ENCODE peak calls at places on chromosome 21, in five cellular contexts. M, R, C, P and G are unnamed samples. For H3K27me3, the result is how much of the 10 kb centered on the place peaks cover.

GRCh38 chr21:23644768-23645167 is 1962.5 kb downstream of the MRPL39 start:
- DNase-seq in R (no peak), P (no peak), C (no peak), M (no peak), G (no peak)

GRCh38 chr21:29730281-29730680 is 209.5 kb downstream of the GRIK1 start:
- DNase-seq in R (no peak), P (no peak), C (no peak), M (no peak), G (no peak)

GRCh38 chr21:26801524-26801923 is 43.7 kb downstream of the ADAMTS1 start:
- DNase-seq in C (no peak), M (no peak), P (no peak), R (peak), G (no peak)

GRCh38 chr21:38683222-38683621 is 122.5 kb upstream of the ETS2 start:
- DNase-seq in C (no peak), R (no peak), P (no peak), M (no peak), G (peak)

GRCh38 chr21:42624936-42625335 is 28.5 kb upstream of the PDE9A start:
- DNase-seq in P (no peak), M (no peak), C (no peak), R (no peak), G (no peak)

GRCh38 chr21:29217818-29218252 is 80.9 kb upstream of the BACH1 start:
- DNase-seq in R (peak), M (no peak), P (no peak), C (no peak), G (peak)

GRCh38 chr21:32954353-32954752 is 71.4 kb upstream of the OLIG2 start:
- DNase-seq in R (no peak), P (no peak), C (no peak), M (peak), G (no peak)

GRCh38 chr21:40696246-40696645 is 150.7 kb downstream of the DSCAM start:
- DNase-seq in P (no peak), M (no peak), C (no peak), R (no peak), G (peak)

GRCh38 chr21:18498428-18498827 is 94.8 kb upstream of the TMPRSS15 start:
- DNase-seq in C (no peak), P (no peak), M (no peak), R (no peak), G (no peak)
- TF ChIP-seq CTCF in C (no peak), P (no peak), M (no peak), R (no peak), G (no peak)

GRCh38 chr21:45454924-45455315 is 50.0 kb downstream of the COL18A1 start:
- DNase-seq in M (no peak), R (no peak), P (no peak), C (no peak), G (no peak)

GRCh38 chr21:45455321-45456013 is 50.5 kb downstream of the COL18A1 start:
- DNase-seq in R (peak), M (no peak), P (no peak), C (no peak), G (peak)

GRCh38 chr21:45457161-45457831 is 52.3 kb downstream of the COL18A1 start:
- DNase-seq in P (no peak), M (no peak), R (no peak), C (no peak), G (no peak)

GRCh38 chr21:45456836-45457160 is 51.8 kb downstream of the COL18A1 start:
- DNase-seq in M (no peak), C (no peak), R (no peak), P (no peak), G (no peak)

GRCh38 chr21:45456014-45456835 is 51.3 kb downstream of the COL18A1 start:
- DNase-seq in M (no peak), P (no peak), C (no peak), R (no peak), G (no peak)
- H3K4me3 ChIP-seq in M (no peak), P (peak), C (no peak), R (no peak), G (no peak)

GRCh38 chr21:25637846-25638245 is 1.2 kb upstream of the JAM2 start:
- DNase-seq in P (no peak), C (no peak), R (no peak), M (no peak), G (no peak)
- H3K27me3 ChIP-seq in P (under half), C (under half), R (under half), M (under half), G (under half)

GRCh38 chr21:37547615-37547975 is 181.0 kb downstream of the DYRK1A start:
- DNase-seq in P (no peak), C (no peak), M (no peak), R (no peak), G (no peak)

GRCh38 chr21:37548521-37548981 is 182.0 kb downstream of the DYRK1A start:
- DNase-seq in M (peak), R (no peak), P (no peak), C (no peak), G (no peak)

GRCh38 chr21:37546949-37547614 is 180.5 kb downstream of the DYRK1A start:
- DNase-seq in M (peak), R (no peak), P (no peak), C (no peak), G (no peak)

GRCh38 chr21:37542512-37542911 is 175.9 kb downstream of the DYRK1A start:
- DNase-seq in R (no peak), C (no peak), P (no peak), M (no peak), G (no peak)

DNA sequence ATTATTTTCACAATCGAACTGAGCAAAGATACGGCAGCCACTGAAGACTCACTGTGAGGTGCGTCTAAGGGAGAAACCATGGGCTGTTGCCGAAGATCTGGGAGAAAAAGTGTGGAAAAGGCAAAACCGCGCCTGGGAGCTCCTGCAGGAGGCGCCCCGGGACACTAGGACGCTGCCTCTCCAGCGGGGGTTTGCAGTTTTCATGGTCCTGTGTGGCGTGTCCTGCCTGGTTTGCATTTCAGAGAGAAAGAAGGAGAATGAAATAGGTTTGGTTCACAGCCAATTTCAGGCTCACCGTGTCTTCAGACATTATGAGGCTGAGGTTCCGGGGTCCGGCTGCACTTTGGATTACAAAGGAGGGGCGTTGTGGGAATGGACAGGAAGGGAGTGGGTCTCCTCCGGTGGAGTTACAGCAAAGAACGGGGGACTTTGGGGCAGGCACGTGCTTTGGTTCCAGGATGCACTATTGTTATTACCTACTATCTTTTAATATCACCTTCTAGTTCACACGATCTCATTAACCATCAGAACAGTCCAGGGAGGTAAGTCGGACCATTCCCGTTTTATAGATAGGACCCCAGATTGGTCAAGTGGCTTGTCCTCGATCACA is 179.8 kb downstream of the DYRK1A start:
- DNase-seq in R (no peak), M (peak), P (no peak), C (no peak), G (no peak)
- TF ChIP-seq CTCF in R (no peak), M (peak), P (no peak), C (no peak), G (no peak)

GRCh38 chr21:43832648-43833047 is 32.4 kb upstream of the AGPAT3 start:
- DNase-seq in M (no peak), C (no peak), P (no peak), R (no peak), G (no peak)

GRCh38 chr21:43832158-43832550 is 32.9 kb upstream of the AGPAT3 start:
- DNase-seq in P (no peak), M (no peak), C (no peak), R (no peak), G (no peak)

GRCh38 chr21:43827015-43827611 is 37.7 kb downstream of the RRP1 start:
- DNase-seq in C (no peak), M (no peak), R (peak), P (no peak), G (peak)

GRCh38 chr21:43829161-43829560 is 35.9 kb upstream of the AGPAT3 start:
- DNase-seq in M (no peak), P (no peak), C (no peak), R (no peak), G (no peak)

DNA sequence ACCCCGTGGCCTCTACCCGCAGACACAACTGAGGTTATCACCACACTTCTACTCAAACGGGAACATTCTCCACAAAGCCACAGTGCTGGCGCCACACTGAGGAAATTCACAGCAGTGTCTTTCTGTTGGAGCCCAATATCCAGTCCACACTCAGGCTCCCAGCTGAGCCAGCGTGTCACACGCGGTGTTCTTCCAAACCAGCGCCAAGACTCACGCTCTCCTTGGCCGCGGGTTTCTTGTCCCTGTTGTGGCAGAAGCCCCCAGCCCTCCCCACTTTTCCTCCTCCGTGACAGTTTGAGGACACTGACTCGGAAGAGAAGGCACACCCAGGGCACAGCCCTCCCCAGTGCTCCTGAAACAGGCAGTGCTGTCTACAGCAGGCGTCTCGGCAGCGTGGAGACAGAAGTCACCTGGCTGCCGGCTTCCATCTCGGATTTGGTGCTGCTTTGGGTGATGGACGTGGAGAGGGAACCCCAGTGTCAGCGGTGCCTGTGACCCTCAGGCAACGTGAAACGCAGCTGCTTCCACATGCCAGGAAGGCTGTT is 35.4 kb upstream of the AGPAT3 start:
- DNase-seq in C (no peak), M (no peak), P (no peak), R (no peak), G (no peak)
- H3K4me3 ChIP-seq in C (no peak), M (no peak), P (no peak), R (no peak), G (no peak)

DNA sequence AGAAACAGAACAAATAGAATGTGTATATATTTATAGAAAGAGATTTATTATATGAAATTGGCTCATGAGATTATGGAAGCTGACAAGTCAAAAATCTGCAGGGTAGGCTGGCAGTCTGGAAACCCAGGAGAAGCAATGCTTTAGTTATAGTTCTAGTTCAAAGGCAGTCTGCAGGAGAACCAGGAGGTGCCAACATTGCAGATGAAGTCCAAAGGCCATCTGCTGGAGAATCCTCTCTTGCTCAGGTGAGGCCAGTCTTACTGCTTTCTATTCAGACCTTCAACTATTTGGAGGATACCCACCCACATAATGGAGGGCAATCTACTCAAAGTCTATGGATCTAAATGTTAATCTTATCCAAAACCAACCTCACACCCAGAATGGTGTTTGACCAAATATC is 75.9 kb upstream of the MRPS6 start:
- DNase-seq in R (no peak), M (no peak), C (no peak), P (no peak), G (no peak)
- H3K27me3 ChIP-seq in R (under half), M (under half), C (under half), P (under half), G (under half)

DNA sequence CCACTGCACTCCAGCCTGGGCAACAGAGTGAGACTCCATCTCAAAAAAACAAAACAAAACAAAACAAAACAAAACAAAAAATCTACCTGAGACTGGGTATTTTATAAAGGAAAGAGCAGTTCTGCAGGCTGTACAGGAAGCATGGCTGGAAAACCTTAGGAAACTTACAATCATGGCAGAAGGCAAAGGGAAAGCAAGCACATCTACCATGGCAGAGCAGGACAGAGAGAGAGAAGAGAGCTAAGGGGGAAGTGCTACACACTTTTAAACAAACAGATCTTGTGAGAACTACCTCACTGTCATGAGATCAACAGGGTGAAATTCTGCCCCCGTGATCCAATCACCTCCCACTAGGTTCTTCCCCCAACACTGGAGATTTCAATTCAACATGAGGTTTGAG is 198.3 kb upstream of the SAMSN1 start:
- DNase-seq in C (no peak), M (no peak), P (no peak), R (no peak), G (no peak)
- TF ChIP-seq CTCF in C (no peak), M (no peak), P (no peak), R (no peak), G (no peak)

GRCh38 chr21:37532868-37533780 is 166.6 kb downstream of the DYRK1A start:
- DNase-seq in M (peak), R (peak), P (no peak), C (no peak), G (peak)

GRCh38 chr21:37531402-37532042 is 164.9 kb downstream of the DYRK1A start:
- DNase-seq in R (no peak), C (no peak), M (no peak), P (no peak), G (no peak)

GRCh38 chr21:37528150-37528937 is 161.8 kb downstream of the DYRK1A start:
- DNase-seq in C (no peak), M (no peak), R (no peak), P (no peak), G (no peak)

GRCh38 chr21:37529649-37530048 is 163.1 kb downstream of the DYRK1A start:
- DNase-seq in R (no peak), C (no peak), P (no peak), M (no peak), G (no peak)

GRCh38 chr21:37530901-37531351 is 164.4 kb downstream of the DYRK1A start:
- DNase-seq in R (no peak), M (no peak), P (no peak), C (no peak), G (no peak)
- H3K4me3 ChIP-seq in R (no peak), M (no peak), P (no peak), C (no peak), G (no peak)

GRCh38 chr21:37208056-37208705 is 59.0 kb downstream of the VPS26C start:
- DNase-seq in M (no peak), R (no peak), C (no peak), P (no peak), G (no peak)

GRCh38 chr21:37207441-37208009 is 59.6 kb downstream of the VPS26C start:
- DNase-seq in R (no peak), C (no peak), M (no peak), P (no peak), G (peak)

GRCh38 chr21:37202221-37202805 is 64.8 kb downstream of the VPS26C start:
- DNase-seq in P (no peak), R (no peak), M (no peak), C (no peak), G (no peak)

GRCh38 chr21:37206531-37206930 is 60.6 kb downstream of the VPS26C start:
- DNase-seq in C (no peak), R (no peak), P (no peak), M (no peak), G (no peak)

DNA sequence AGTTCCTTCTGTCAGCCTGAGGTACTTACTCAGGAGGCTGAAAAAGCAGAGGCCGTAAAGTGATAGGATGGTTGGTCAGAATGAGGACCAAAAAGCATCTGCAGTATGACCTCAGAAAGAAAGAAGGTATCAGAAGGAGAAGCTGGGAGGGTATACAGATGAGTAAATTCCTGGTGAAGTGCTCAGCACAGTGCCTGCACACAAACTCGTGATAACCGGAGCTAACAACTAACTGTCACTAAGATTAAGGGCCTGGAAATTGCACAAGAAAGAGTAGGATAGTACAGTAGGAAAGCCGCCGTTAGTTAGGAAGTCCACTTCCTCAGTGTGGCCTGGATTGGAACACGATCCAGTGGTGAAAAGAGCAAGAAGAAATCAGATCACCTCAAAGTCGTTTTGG is 62.6 kb downstream of the VPS26C start:
- DNase-seq in M (no peak), C (no peak), R (peak), P (no peak), G (no peak)
- H3K27me3 ChIP-seq in M (under half), C (under half), R (under half), P (under half), G (under half)